ENCODE peak calls at places on chromosomes 6 and 20, in four cellular contexts. One of them, this sample, is unnamed.

GRCh38 chr6:14468656-14469321 is 351.2 kb downstream of the CD83 start:
- DNase-seq in WTC11: no peak
- DNase-seq in GM12878: no peak
- DNase-seq in K562: no peak
- DNase-seq in this sample: no peak

GRCh38 chr6:13334953-13335352 is 6.6 kb upstream of the TBC1D7 start:
- DNase-seq in WTC11: no peak
- DNase-seq in GM12878: no peak
- DNase-seq in K562: peak
- DNase-seq in this sample: no peak

GRCh38 chr6:151087861-151088598 is 151.7 kb upstream of the AKAP12 start:
- DNase-seq in K562: peak
- DNase-seq in WTC11: no peak
- DNase-seq in GM12878: no peak
- DNase-seq in this sample: peak

GRCh38 chr6:158481612-158482473 is 78.0 kb upstream of the TMEM181 start:
- DNase-seq in K562: no peak
- DNase-seq in WTC11: no peak
- DNase-seq in GM12878: no peak
- DNase-seq in this sample: no peak

GRCh38 chr6:100459291-100459690 is 5.4 kb downstream of the SIM1 start:
- DNase-seq in K562: no peak
- DNase-seq in GM12878: no peak
- DNase-seq in WTC11: no peak
- DNase-seq in this sample: no peak

GRCh38 chr6:37016995-37017394 is 11.5 kb downstream of the FGD2 start:
- DNase-seq in GM12878: no peak
- DNase-seq in WTC11: no peak
- DNase-seq in K562: no peak
- DNase-seq in this sample: no peak

GRCh38 chr20:25259358-25259757 is 11.5 kb downstream of the PYGB start:
- DNase-seq in K562: no peak
- DNase-seq in GM12878: no peak
- DNase-seq in WTC11: no peak
- DNase-seq in this sample: no peak

GRCh38 chr6:33663727-33664449 is 42.8 kb downstream of the ITPR3 start:
- DNase-seq in GM12878: no peak
- DNase-seq in K562: no peak
- DNase-seq in WTC11: no peak
- DNase-seq in this sample: no peak

GRCh38 chr6:108251252-108251651 is 9.6 kb downstream of the SNX3 start:
- DNase-seq in WTC11: no peak
- DNase-seq in GM12878: no peak
- DNase-seq in K562: no peak
- DNase-seq in this sample: no peak

GRCh38 chr20:49785851-49786174 is 26.8 kb upstream of the SLC9A8 start:
- DNase-seq in K562: no peak
- DNase-seq in GM12878: peak
- DNase-seq in WTC11: no peak
- DNase-seq in this sample: no peak

GRCh38 chr6:143697401-143697800 is 19.6 kb downstream of the PHACTR2 start:
- DNase-seq in WTC11: no peak
- DNase-seq in GM12878: no peak
- DNase-seq in K562: no peak
- DNase-seq in this sample: no peak

GRCh38 chr6:141403827-141404226 is 728.9 kb upstream of the GJE1 start:
- DNase-seq in WTC11: no peak
- DNase-seq in K562: no peak
- DNase-seq in GM12878: no peak
- DNase-seq in this sample: no peak

GRCh38 chr20:24746351-24746685 is 202.8 kb upstream of the CST7 start:
- DNase-seq in GM12878: no peak
- DNase-seq in WTC11: peak
- DNase-seq in K562: no peak
- DNase-seq in this sample: no peak

GRCh38 chr20:2303693-2304092 is 7.9 kb downstream of the TGM3 start:
- DNase-seq in GM12878: no peak
- DNase-seq in WTC11: no peak
- DNase-seq in K562: no peak
- DNase-seq in this sample: no peak

GRCh38 chr6:117506180-117506835 is 23.8 kb downstream of the DCBLD1 start:
- DNase-seq in WTC11: no peak
- DNase-seq in GM12878: no peak
- DNase-seq in K562: no peak
- DNase-seq in this sample: peak

GRCh38 chr20:58498445-58499068 is 16.6 kb downstream of the APCDD1L start:
- DNase-seq in GM12878: no peak
- DNase-seq in WTC11: no peak
- DNase-seq in K562: no peak
- DNase-seq in this sample: no peak

GRCh38 chr20:50379049-50379990 is 130.9 kb upstream of the PTPN1 start:
- DNase-seq in GM12878: no peak
- DNase-seq in WTC11: no peak
- DNase-seq in K562: no peak
- DNase-seq in this sample: no peak

GRCh38 chr20:43804781-43805180 is 78.0 kb upstream of the GTSF1L start:
- DNase-seq in K562: no peak
- DNase-seq in GM12878: no peak
- DNase-seq in WTC11: no peak
- DNase-seq in this sample: no peak

GRCh38 chr6:135869857-135870256 is 18.4 kb downstream of the PDE7B start:
- DNase-seq in K562: no peak
- DNase-seq in WTC11: no peak
- DNase-seq in GM12878: no peak
- DNase-seq in this sample: no peak

GRCh38 chr20:24781061-24781980 is 167.7 kb upstream of the CST7 start:
- DNase-seq in WTC11: peak
- DNase-seq in GM12878: no peak
- DNase-seq in K562: no peak
- DNase-seq in this sample: peak

GRCh38 chr20:59240006-59240405 is 60.4 kb upstream of the EDN3 start:
- DNase-seq in WTC11: no peak
- DNase-seq in GM12878: no peak
- DNase-seq in K562: no peak
- DNase-seq in this sample: no peak

GRCh38 chr6:43052225-43052841 is 1.3 kb downstream of the CUL7 start:
- DNase-seq in K562: no peak
- DNase-seq in WTC11: no peak
- DNase-seq in GM12878: no peak
- DNase-seq in this sample: no peak

DNA sequence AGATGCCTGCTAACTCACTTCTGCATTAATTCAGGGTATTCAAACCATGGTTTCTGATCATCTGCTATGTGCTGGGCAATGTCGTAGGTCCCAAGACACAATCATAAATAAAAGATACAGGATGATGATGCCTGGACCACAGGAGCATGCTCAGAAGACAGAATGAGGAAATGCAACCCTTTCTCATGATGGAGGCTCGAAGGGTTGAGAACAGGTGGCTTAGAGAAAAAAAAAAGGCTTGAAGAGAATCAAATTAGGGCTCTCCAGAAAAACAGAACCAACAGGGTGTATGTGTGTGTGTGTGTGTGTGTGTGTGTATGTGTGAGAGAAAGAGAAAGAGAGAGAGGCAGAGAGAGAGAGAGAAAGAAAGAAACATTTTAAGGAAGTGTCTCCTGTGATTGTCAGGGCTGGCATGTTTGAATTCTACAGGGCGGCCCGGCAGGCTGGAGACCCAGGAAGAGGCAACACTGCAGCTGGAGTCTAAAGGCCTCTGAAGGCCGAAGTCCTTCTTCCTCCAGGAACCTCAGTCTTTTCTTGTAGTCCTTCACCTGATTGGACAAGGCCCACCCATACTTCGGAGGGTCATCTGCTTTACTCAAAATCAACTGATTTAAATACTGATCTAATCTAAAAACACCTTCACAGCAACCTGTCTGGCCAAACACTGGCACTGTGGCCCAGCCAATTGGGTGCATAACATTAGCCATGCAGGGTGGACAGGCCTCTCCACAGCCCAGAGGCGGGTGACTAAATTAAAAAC is 143.8 kb downstream of the ERMARD start:
- DNase-seq in WTC11: no peak
- DNase-seq in K562: no peak
- DNase-seq in GM12878: no peak
- DNase-seq in this sample: no peak
- TF ChIP-seq CBFB in WTC11: no peak
- TF ChIP-seq CBFB in K562: no peak
- TF ChIP-seq CBFB in GM12878: no peak
- TF ChIP-seq CBFB in this sample: no peak

GRCh38 chr6:149015224-149015876 is 268.5 kb downstream of the UST start:
- DNase-seq in K562: no peak
- DNase-seq in GM12878: no peak
- DNase-seq in WTC11: no peak
- DNase-seq in this sample: no peak
- TF ChIP-seq CBFB in K562: no peak
- TF ChIP-seq CBFB in GM12878: no peak
- TF ChIP-seq CBFB in WTC11: no peak
- TF ChIP-seq CBFB in this sample: no peak

GRCh38 chr6:90256698-90257485 is 39.8 kb downstream of the BACH2 start:
- DNase-seq in WTC11: no peak
- DNase-seq in GM12878: no peak
- DNase-seq in K562: no peak
- DNase-seq in this sample: no peak
- TF ChIP-seq CBFB in WTC11: no peak
- TF ChIP-seq CBFB in GM12878: no peak
- TF ChIP-seq CBFB in K562: no peak
- TF ChIP-seq CBFB in this sample: no peak

DNA sequence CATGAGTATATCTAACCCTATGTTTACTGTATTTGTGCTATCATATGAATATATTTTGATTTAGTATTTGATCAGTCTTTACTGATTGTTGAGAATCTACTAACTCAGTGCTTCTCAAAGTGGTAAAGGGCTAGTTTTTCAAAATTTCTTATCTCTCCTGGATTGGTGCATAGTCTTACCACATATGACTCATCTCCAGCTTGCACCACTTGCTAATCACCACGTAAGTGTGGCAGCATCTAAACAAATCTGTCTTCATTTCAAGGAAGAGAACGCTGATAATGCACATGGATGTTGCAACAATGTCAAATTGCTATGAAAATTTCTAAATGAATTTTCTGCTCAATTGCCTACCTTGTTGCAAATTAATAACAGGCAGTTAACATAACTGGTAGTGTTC is 299.5 kb downstream of the PAX1 start:
- DNase-seq in WTC11: no peak
- DNase-seq in K562: no peak
- DNase-seq in GM12878: no peak
- DNase-seq in this sample: no peak
- TF ChIP-seq CBFB in WTC11: no peak
- TF ChIP-seq CBFB in K562: no peak
- TF ChIP-seq CBFB in GM12878: no peak
- TF ChIP-seq CBFB in this sample: no peak

GRCh38 chr6:138403324-138403800 is 661 bp upstream of the HEBP2 start:
- DNase-seq in WTC11: peak
- DNase-seq in GM12878: no peak
- DNase-seq in K562: peak
- DNase-seq in this sample: no peak
- TF ChIP-seq CBFB in WTC11: no peak
- TF ChIP-seq CBFB in GM12878: no peak
- TF ChIP-seq CBFB in K562: no peak
- TF ChIP-seq CBFB in this sample: no peak

DNA sequence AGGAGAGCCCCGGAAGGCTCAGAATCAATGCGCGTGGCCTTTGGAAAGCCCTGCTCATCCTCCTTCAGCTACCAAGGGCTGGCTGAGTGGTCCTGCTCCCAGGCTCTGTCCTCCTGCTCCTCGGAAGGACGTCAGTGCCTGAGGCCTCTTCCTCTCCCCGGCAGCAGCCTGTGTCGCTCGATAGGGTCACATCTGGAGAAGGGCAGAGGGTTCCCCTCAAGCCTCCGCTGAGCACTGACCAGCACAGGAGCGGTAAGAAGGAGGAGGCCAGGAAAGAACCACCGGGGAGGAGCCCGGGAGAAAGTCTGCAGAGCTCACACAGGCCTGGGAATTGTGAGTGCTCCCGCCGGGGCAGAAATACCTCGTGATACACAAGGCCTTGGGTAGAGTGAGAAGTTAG is 21.2 kb downstream of the KIF25 start:
- DNase-seq in GM12878: no peak
- DNase-seq in K562: no peak
- DNase-seq in WTC11: no peak
- DNase-seq in this sample: no peak
- TF ChIP-seq CBFB in GM12878: no peak
- TF ChIP-seq CBFB in K562: no peak
- TF ChIP-seq CBFB in WTC11: no peak
- TF ChIP-seq CBFB in this sample: no peak

DNA sequence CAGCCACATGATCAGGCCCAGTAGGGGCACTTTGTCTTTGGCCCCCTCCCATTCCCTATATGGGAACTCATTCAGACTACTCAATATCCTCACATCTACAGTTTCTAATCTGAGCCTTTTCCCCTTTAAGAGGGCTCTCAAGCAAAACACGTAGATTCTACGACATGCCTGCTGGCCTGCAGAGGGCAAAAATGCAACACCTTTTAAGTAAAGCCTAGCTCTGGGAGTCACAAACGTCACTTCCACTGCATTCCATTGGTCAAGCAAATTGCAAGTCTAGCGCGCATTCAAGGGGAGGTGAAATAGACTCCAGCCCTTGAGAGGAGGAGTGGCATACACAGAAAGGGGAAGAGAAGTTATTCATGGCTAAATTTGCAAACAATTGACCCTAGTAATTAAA is 70.6 kb downstream of the CDC40 start:
- DNase-seq in K562: peak
- DNase-seq in GM12878: no peak
- DNase-seq in WTC11: no peak
- DNase-seq in this sample: peak
- TF ChIP-seq CBFB in K562: no peak
- TF ChIP-seq CBFB in GM12878: no peak
- TF ChIP-seq CBFB in WTC11: no peak
- TF ChIP-seq CBFB in this sample: no peak

This sample was measured in HepG2.